ENCODE peak calls at places on chromosomes 1 and 21, in nine cellular contexts. T is IMR-90, Z is HFF-Myc, Y is Calu3, P is progenitor cell of endocrine pancreas, L is foreskin fibroblast, E is natural killer cell, R is psoas muscle, S is upper lobe of left lung. D is an unnamed sample.

GRCh38 chr1:221725683-221726330 is 16.1 kb downstream of the DUSP10 start:
- DNase-seq in T (peak; percentile 60), Z (no peak), Y (no peak), P (no peak), L (peak; percentile 68), E (no peak), R (no peak), S (no peak), D (no peak)

GRCh38 chr1:20473894-20474293 is 12.1 kb downstream of the CAMK2N1 start:
- DNase-seq in T (no peak), Z (no peak), Y (no peak), P (no peak), L (no peak), E (no peak), R (no peak), S (no peak), D (no peak)

GRCh38 chr1:166950156-166950555 is 25.2 kb downstream of the ILDR2 start:
- DNase-seq in T (no peak), Z (no peak), Y (no peak), P (no peak), L (no peak), E (no peak), R (no peak), S (no peak), D (no peak)

GRCh38 chr1:230825061-230825803 is 43.1 kb downstream of the C1orf198 start:
- DNase-seq in T (peak; percentile 86), Z (no peak), Y (peak; percentile 50), P (no peak), L (peak; percentile 93), E (no peak), R (no peak), S (no peak), D (no peak)

GRCh38 chr1:188027613-188028012 is 1198.9 kb downstream of the PLA2G4A start:
- DNase-seq in T (peak; percentile 97), Z (peak; percentile 41), Y (peak; percentile 17), P (no peak), L (peak; percentile 62), E (no peak), R (no peak), S (no peak), D (no peak)

GRCh38 chr1:155081472-155082300 is 3.0 kb downstream of the EFNA3 start:
- DNase-seq in T (no peak), Z (no peak), Y (no peak), P (no peak), L (peak; percentile 30), E (no peak), R (no peak), S (peak; percentile 86), D (peak; percentile 31)

GRCh38 chr1:225474986-225475820 is 47.4 kb upstream of the LBR start:
- DNase-seq in T (peak; percentile 66), Z (no peak), Y (peak; percentile 81), P (peak; percentile 72), L (peak; percentile 76), E (peak; percentile 81), R (peak; percentile 85), S (peak; percentile 96), D (peak; percentile 84)

GRCh38 chr1:26035959-26036755 is 9.8 kb downstream of the SLC30A2 start:
- DNase-seq in T (peak; percentile 53), Z (peak; percentile 26), Y (peak; percentile 83), P (peak; percentile 85), L (peak; percentile 90), E (peak; percentile 81), R (peak; percentile 96), S (peak; percentile 96), D (peak; percentile 84)

GRCh38 chr1:55049914-55050278 is 10.5 kb downstream of the PCSK9 start:
- DNase-seq in T (peak; percentile 58), Z (no peak), Y (no peak), P (no peak), L (no peak), E (no peak), R (no peak), S (no peak), D (no peak)

GRCh38 chr21:33300701-33301631 is 23.8 kb upstream of the IFNAR1 start:
- DNase-seq in T (no peak), Z (no peak), Y (no peak), P (no peak), L (peak; percentile 36), E (no peak), R (no peak), S (no peak), D (no peak)

GRCh38 chr21:33296156-33296555 is 28.6 kb upstream of the IFNAR1 start:
- DNase-seq in T (no peak), Z (no peak), Y (no peak), P (no peak), L (no peak), E (no peak), R (no peak), S (no peak), D (peak; percentile 46)

GRCh38 chr21:33302055-33302454 is 22.7 kb upstream of the IFNAR1 start:
- DNase-seq in T (no peak), Z (no peak), Y (no peak), P (no peak), L (no peak), E (no peak), R (no peak), S (no peak), D (no peak)

GRCh38 chr21:33301632-33302002 is 23.2 kb upstream of the IFNAR1 start:
- DNase-seq in T (no peak), Z (no peak), Y (no peak), P (no peak), L (no peak), E (no peak), R (no peak), S (no peak), D (no peak)

GRCh38 chr21:33299181-33299752 is 25.5 kb upstream of the IFNAR1 start:
- DNase-seq in T (no peak), Z (no peak), Y (peak; percentile 21), P (no peak), L (no peak), E (no peak), R (no peak), S (no peak), D (peak; percentile 26)
- TF ChIP-seq CTCF in T (no peak), Z (no peak), Y (no peak), P (no peak), L (no peak), E (no peak), R (no peak), S (no peak), D (no peak)

GRCh38 chr1:182671779-182672486 is 12.5 kb downstream of the RGS8 start:
- DNase-seq in T (no peak), Z (no peak), Y (no peak), P (no peak), L (no peak), E (no peak), R (no peak), S (peak; percentile 73), D (no peak)
- TF ChIP-seq CTCF in T (no peak), Z (no peak), Y (no peak), P (no peak), L (no peak), E (no peak), R (no peak), S (no peak), D (no peak)

GRCh38 chr21:37074195-37074510 is 1.1 kb downstream of the TTC3 start:
- DNase-seq in T (no peak), Z (no peak), Y (no peak), P (peak; percentile 20), L (no peak), E (no peak), R (no peak), S (no peak), D (no peak)

GRCh38 chr21:37072988-37073416 is at the start of the genes PIGP and TTC3:
- DNase-seq in T (peak; percentile 93), Z (peak; percentile 67), Y (peak; percentile 95), P (peak; percentile 99), L (peak; percentile 98), E (peak; percentile 96), R (peak; percentile 97), S (peak; percentile 100), D (peak; percentile 99)

GRCh38 chr21:37074546-37074945 is 1.5 kb downstream of the TTC3 start:
- DNase-seq in T (no peak), Z (no peak), Y (no peak), P (no peak), L (no peak), E (no peak), R (no peak), S (no peak), D (no peak)

GRCh38 chr21:37072239-37072987 is 458 bp downstream of the PIGP start:
- DNase-seq in T (peak; percentile 89), Z (no peak), Y (peak; percentile 65), P (no peak), L (peak; percentile 95), E (no peak), R (no peak), S (peak; percentile 96), D (no peak)

GRCh38 chr21:37073417-37074194 is 552 bp downstream of the TTC3 start:
- DNase-seq in T (peak; percentile 67), Z (no peak), Y (peak; percentile 20), P (peak; percentile 51), L (peak; percentile 61), E (no peak), R (no peak), S (peak; percentile 94), D (peak; percentile 79)
- TF ChIP-seq CTCF in T (no peak), Z (no peak), Y (no peak), P (no peak), L (no peak), E (no peak), R (no peak), S (no peak), D (no peak)

GRCh38 chr1:58249371-58249728 is 297.2 kb downstream of the OMA1 start:
- DNase-seq in T (no peak), Z (no peak), Y (no peak), P (no peak), L (no peak), E (no peak), R (no peak), S (no peak), D (no peak)

GRCh38 chr1:58248067-58248466 is 298.5 kb downstream of the OMA1 start:
- DNase-seq in T (no peak), Z (no peak), Y (no peak), P (no peak), L (no peak), E (no peak), R (no peak), S (no peak), D (no peak)

GRCh38 chr1:58249729-58250586 is 296.6 kb downstream of the OMA1 start:
- DNase-seq in T (peak; percentile 11), Z (no peak), Y (no peak), P (peak; percentile 15), L (peak; percentile 61), E (no peak), R (peak; percentile 50), S (peak; percentile 79), D (no peak)

GRCh38 chr1:58250587-58250948 is 296.0 kb downstream of the OMA1 start:
- DNase-seq in T (no peak), Z (no peak), Y (no peak), P (no peak), L (no peak), E (no peak), R (no peak), S (no peak), D (no peak)

GRCh38 chr1:58251415-58252073 is 295.0 kb downstream of the OMA1 start:
- DNase-seq in T (no peak), Z (no peak), Y (peak; percentile 5), P (no peak), L (peak; percentile 14), E (no peak), R (no peak), S (no peak), D (no peak)
- TF ChIP-seq CTCF in T (peak; percentile 17), Z (peak; percentile 57), Y (no peak), P (peak; percentile 49), L (peak; percentile 43), E (no peak), R (no peak), S (no peak), D (no peak)

D was measured in activated B cell treated with CpG ODN at 0.5 μM for 24 hours.